ENCODE peak calls at places on chromosomes 3 and 15, in ten cellular contexts. S is IMR-90, A is WTC11, L is WERI-Rb-1, G is GM12865, W is coronary artery, N is A549, F is hepatocyte, T is sigmoid colon, J is H1. P is an unnamed sample.
A peak's percentile ranks its signal among the peaks of the same experiment; 100 is the strongest.

GRCh38 chr15:87736921-87737389 is 519.6 kb downstream of the NTRK3 start:
- DNase-seq in S (peak; percentile 22), A (no peak), L (no peak), G (no peak), W (no peak), N (no peak), F (no peak), T (no peak), J (no peak), P (no peak)

GRCh38 chr3:156389151-156389760 is 165.7 kb downstream of the SSR3 start:
- DNase-seq in S (no peak), A (no peak), L (no peak), G (no peak), W (no peak), N (no peak), F (no peak), T (no peak), J (no peak), P (no peak)

GRCh38 chr3:178126686-178127085 is 409.6 kb upstream of the KCNMB2 start:
- DNase-seq in S (no peak), A (no peak), L (no peak), G (no peak), W (no peak), N (no peak), F (no peak), T (no peak), J (no peak), P (no peak)

GRCh38 chr3:65953881-65954733 is 84.6 kb downstream of the MAGI1 start:
- DNase-seq in S (no peak), A (peak; percentile 18), L (no peak), G (no peak), W (no peak), N (no peak), F (peak; percentile 53), T (no peak), J (no peak), P (peak; percentile 87)

GRCh38 chr3:32076566-32076965 is 29.9 kb upstream of the GPD1L start:
- DNase-seq in S (no peak), A (no peak), L (no peak), G (no peak), W (no peak), N (no peak), F (no peak), T (no peak), J (peak; percentile 31), P (no peak)

GRCh38 chr3:170717410-170718402 is 131.8 kb upstream of the SLC7A14 start:
- DNase-seq in S (peak; percentile 64), A (no peak), L (no peak), G (no peak), W (no peak), N (no peak), F (no peak), T (peak; percentile 63), J (no peak), P (peak; percentile 31)

GRCh38 chr3:167032267-167032876 is 347.7 kb downstream of the ZBBX start:
- DNase-seq in S (peak; percentile 39), A (no peak), L (peak; percentile 35), G (peak; percentile 27), W (no peak), N (no peak), F (peak; percentile 81), T (no peak), J (no peak), P (peak; percentile 56)

GRCh38 chr3:182325213-182325941 is 467.9 kb upstream of the ATP11B start:
- DNase-seq in S (no peak), A (no peak), L (no peak), G (peak; percentile 55), W (no peak), N (no peak), F (no peak), T (no peak), J (no peak), P (no peak)

DNA sequence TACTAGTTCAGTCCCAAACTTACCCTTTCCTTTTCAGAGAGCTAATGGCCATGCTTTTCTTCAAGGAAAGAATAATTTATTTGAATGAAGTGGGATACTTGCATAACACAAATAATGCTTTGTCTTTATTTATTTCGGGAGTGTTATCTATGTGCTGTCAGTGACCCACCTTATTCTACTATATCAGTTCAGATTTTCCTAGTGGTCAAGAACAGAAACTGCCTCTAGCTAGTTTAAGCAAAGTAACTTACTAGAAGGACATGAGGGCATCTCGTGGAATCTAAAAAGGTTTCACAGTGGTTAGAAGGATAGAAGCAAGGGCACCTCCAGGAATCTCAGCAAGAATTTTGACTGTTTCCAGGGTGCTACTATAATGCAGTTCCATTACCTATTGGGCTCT is 3.8 kb upstream of the TIMMDC1 start:
- DNase-seq in S (no peak), A (no peak), L (no peak), G (no peak), W (no peak), N (peak; percentile 20), F (no peak), T (no peak), J (no peak), P (no peak)
- TF ChIP-seq CTCF in S (no peak), A (no peak), L (no peak), G (no peak), W (no peak), N (no peak), F (no peak), T (no peak), J (no peak), P (no peak)

DNA sequence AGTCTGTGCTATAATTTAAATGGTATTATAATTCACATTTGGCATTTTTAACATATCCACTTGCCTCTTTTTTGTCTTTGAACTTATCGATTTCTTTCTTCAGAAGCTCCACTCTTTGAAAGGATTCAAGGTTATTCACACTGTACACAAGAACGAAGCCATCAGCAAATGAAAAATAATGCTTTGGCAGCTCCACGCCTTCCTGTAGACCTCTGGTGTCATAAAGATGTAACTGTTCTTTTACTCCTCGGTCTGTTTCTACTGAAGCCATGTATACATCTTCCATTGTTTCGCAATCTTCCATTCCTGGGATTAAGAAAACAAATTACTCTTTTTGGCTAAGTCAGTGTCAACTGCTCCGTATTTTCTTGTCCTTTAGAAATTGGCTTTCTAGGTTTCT is 16.0 kb downstream of the NKIRAS1 start:
- DNase-seq in S (peak; percentile 71), A (no peak), L (no peak), G (no peak), W (no peak), N (peak; percentile 32), F (no peak), T (no peak), J (no peak), P (no peak)
- TF ChIP-seq CTCF in S (peak; percentile 31), A (no peak), L (no peak), G (no peak), W (no peak), N (no peak), F (no peak), T (no peak), J (no peak), P (no peak)

GRCh38 chr3:188749830-188750229 is 421.9 kb upstream of the TPRG1 start:
- DNase-seq in S (no peak), A (no peak), L (no peak), G (no peak), W (no peak), N (no peak), F (no peak), T (no peak), J (no peak), P (no peak)

GRCh38 chr3:188747487-188747886 is 424.3 kb upstream of the TPRG1 start:
- DNase-seq in S (no peak), A (no peak), L (no peak), G (no peak), W (no peak), N (no peak), F (no peak), T (no peak), J (no peak), P (no peak)

GRCh38 chr3:188750625-188751024 is 421.1 kb upstream of the TPRG1 start:
- DNase-seq in S (no peak), A (no peak), L (no peak), G (no peak), W (no peak), N (no peak), F (no peak), T (no peak), J (no peak), P (no peak)

GRCh38 chr3:188746291-188746783 is 425.4 kb upstream of the TPRG1 start:
- DNase-seq in S (peak; percentile 31), A (no peak), L (no peak), G (no peak), W (no peak), N (no peak), F (peak; percentile 13), T (no peak), J (no peak), P (no peak)

DNA sequence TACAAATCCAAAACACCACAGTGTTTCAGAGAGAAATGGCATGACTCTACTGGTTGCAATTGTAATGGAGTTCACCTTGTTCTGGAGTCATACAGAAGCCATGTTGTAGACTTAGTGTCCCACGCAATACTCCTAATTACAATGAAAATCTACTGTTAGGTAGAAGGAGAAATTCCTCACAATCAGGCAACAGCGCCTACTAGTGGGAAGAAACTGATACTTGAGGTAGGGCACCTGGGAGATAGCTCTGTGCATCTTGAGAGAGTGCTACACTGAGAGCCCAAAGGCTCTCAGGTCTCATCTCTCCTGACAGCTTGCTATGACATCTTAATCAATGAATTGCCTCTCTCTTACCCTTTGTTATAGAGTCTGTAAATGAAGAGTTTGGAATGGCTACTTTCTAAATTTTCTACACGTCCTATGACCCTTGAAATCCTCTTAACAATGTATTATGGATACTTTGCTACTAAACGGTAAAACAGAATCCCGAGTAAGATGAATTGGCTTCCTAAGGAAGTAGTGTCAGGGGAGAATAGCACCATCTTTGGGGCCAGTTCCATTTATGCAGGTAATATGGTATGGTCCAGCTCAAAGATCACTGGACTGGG is 422.7 kb upstream of the TPRG1 start:
- DNase-seq in S (no peak), A (peak; percentile 60), L (peak; percentile 45), G (peak; percentile 59), W (no peak), N (no peak), F (no peak), T (no peak), J (peak; percentile 68), P (peak; percentile 44)
- TF ChIP-seq CTCF in S (peak; percentile 25), A (peak; percentile 76), L (peak; percentile 79), G (peak; percentile 91), W (peak; percentile 28), N (no peak), F (peak; percentile 27), T (no peak), J (peak; percentile 72), P (peak; percentile 61)

GRCh38 chr3:67433109-67433508 is 221.3 kb downstream of the SUCLG2 start:
- DNase-seq in S (no peak), A (no peak), L (no peak), G (no peak), W (no peak), N (no peak), F (no peak), T (no peak), J (no peak), P (no peak)

GRCh38 chr3:67437090-67437489 is 217.3 kb downstream of the SUCLG2 start:
- DNase-seq in S (peak; percentile 25), A (no peak), L (no peak), G (no peak), W (no peak), N (no peak), F (peak; percentile 8), T (no peak), J (no peak), P (no peak)

DNA sequence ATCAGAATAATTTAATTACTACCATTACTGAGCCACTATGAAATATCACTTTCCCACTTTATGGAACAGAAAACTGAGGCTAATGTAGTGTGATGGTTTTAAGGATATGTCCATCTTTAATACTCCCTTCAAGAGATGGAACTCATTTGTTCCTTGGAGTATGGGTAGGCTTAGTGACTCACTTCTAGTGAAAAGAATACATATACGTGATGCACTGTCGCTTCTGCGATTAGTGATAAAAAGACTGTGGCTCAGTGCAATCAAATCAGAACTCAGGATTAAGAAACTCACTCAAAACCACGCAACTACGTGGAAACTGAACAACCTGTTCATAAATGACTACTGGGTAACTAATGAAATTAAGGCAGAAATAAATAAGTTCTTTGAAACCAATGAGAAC is 216.6 kb downstream of the SUCLG2 start:
- DNase-seq in S (no peak), A (no peak), L (no peak), G (no peak), W (no peak), N (no peak), F (no peak), T (no peak), J (no peak), P (no peak)
- TF ChIP-seq CTCF in S (no peak), A (no peak), L (no peak), G (no peak), W (no peak), N (no peak), F (no peak), T (no peak), J (no peak), P (no peak)

P was measured in Calu3.